ENCODE peak calls at places on chromosomes 1 and 21, in nine cellular contexts. I, P, K, B, F, W, Y, X and J are unnamed samples.

GRCh38 chr1:44489481-44489880 is 84.4 kb downstream of the RNF220 start:
- DNase-seq in B (peak; percentile 42), X (no peak), K (no peak), P (no peak), W (peak; percentile 64), F (no peak), I (no peak), Y (no peak), J (no peak)

GRCh38 chr1:178155478-178156255 is 61.8 kb downstream of the RASAL2 start:
- DNase-seq in W (peak; percentile 36), P (no peak), F (no peak), X (no peak), B (no peak), Y (no peak), K (no peak), I (no peak), J (no peak)

GRCh38 chr1:165703648-165704047 is 5.3 kb upstream of the ALDH9A1 start:
- DNase-seq in B (no peak), Y (no peak), K (no peak), F (no peak), X (no peak), P (no peak), I (peak; percentile 6), W (no peak), J (no peak)

GRCh38 chr1:10779201-10779600 is 17.2 kb downstream of the CASZ1 start:
- DNase-seq in K (peak; percentile 68), P (no peak), Y (no peak), X (peak; percentile 86), F (no peak), W (peak; percentile 65), B (no peak), I (no peak), J (no peak)

GRCh38 chr1:108346137-108346536 is 102.3 kb upstream of the NBPF4 start:
- DNase-seq in F (no peak), K (no peak), X (no peak), B (no peak), P (no peak), I (no peak), W (no peak), Y (no peak), J (no peak)

GRCh38 chr1:36352141-36352909 is 28.9 kb upstream of the EVA1B start:
- DNase-seq in F (no peak), B (peak; percentile 42), I (peak; percentile 84), K (no peak), X (no peak), P (no peak), Y (no peak), W (peak; percentile 16), J (no peak)

GRCh38 chr1:25117233-25117823 is 115.0 kb downstream of the SYF2 start:
- DNase-seq in F (no peak), X (no peak), W (no peak), Y (no peak), K (no peak), I (no peak), P (no peak), B (no peak), J (no peak)

GRCh38 chr1:115090547-115090946 is 1.2 kb upstream of the TSPAN2 start:
- DNase-seq in I (no peak), F (no peak), P (no peak), X (peak; percentile 32), K (peak; percentile 90), W (peak; percentile 72), Y (no peak), B (peak; percentile 78), J (peak; percentile 31)

GRCh38 chr21:17476006-17476405 is 36.8 kb upstream of the CXADR start:
- DNase-seq in W (no peak), P (no peak), X (peak; percentile 34), B (no peak), K (no peak), F (no peak), Y (no peak), I (no peak), J (no peak)

GRCh38 chr1:113797472-113797871 is 14.8 kb downstream of the RSBN1 start:
- DNase-seq in F (no peak), K (no peak), P (no peak), X (no peak), I (no peak), W (no peak), Y (no peak), B (no peak), J (no peak)

GRCh38 chr1:150152772-150153461 is 3.2 kb downstream of the PLEKHO1 start:
- DNase-seq in K (no peak), W (peak; percentile 72), I (no peak), B (peak; percentile 86), X (no peak), Y (no peak), P (no peak), F (no peak), J (no peak)

GRCh38 chr1:164051791-164052190 is 507.2 kb upstream of the PBX1 start:
- DNase-seq in F (no peak), Y (no peak), I (no peak), K (no peak), X (no peak), P (no peak), W (no peak), B (no peak), J (no peak)

GRCh38 chr1:170620164-170620563 is 43.8 kb upstream of the PRRX1 start:
- DNase-seq in F (no peak), Y (no peak), P (no peak), W (peak; percentile 16), K (no peak), X (no peak), B (peak; percentile 14), I (no peak), J (no peak)

GRCh38 chr1:30058966-30059365 is 664.4 kb downstream of the MATN1 start:
- DNase-seq in F (no peak), K (no peak), P (no peak), X (peak; percentile 86), W (peak; percentile 80), I (peak; percentile 72), B (peak; percentile 90), Y (no peak), J (no peak)

GRCh38 chr1:76782777-76783176 is 84.5 kb upstream of the ST6GALNAC5 start:
- DNase-seq in X (no peak), K (no peak), Y (no peak), I (no peak), F (no peak), B (peak; percentile 0), W (no peak), P (no peak), J (no peak)

GRCh38 chr1:27970401-27970800 is 10.6 kb downstream of the XKR8 start:
- DNase-seq in K (no peak), B (peak; percentile 91), X (no peak), F (no peak), P (no peak), I (no peak), W (peak; percentile 91), Y (no peak), J (no peak)
- H3K27ac ChIP-seq in K (no peak overlapping the region), B (peak overlapping the region; percentile 33), X (no peak overlapping the region), F (peak overlapping the region; percentile 11), P (peak overlapping the region; percentile 58), I (no peak overlapping the region), W (peak overlapping the region; percentile 46), Y (no peak overlapping the region), J (peak overlapping the region; percentile 51)

DNA sequence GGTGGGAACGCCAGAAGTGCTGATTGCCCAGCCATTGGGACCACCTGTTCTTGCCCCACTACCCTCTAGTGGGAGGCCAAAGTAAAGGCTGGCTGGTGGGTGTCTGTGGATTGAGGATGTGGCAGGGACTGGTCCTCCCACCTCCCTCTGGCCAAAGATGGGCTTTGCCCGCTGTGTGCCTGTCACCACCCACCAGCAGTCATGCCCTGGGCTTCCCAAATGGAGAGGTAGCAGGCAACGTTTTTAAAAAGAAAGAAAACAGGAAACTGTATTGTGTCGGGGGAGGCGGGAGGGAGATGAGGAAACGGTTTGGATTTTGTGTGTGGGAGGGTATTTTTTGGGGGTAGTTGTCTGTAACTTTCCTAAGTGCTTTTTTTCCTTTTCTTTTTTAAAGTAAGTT is 30.1 kb downstream of the SZRD1 start:
- DNase-seq in I (no peak), P (no peak), F (no peak), Y (no peak), K (no peak), W (no peak), X (no peak), B (no peak), J (no peak)
- H3K27ac ChIP-seq in I (no peak overlapping the region), P (no peak overlapping the region), F (peak overlapping the region; percentile 35), Y (no peak overlapping the region), K (no peak overlapping the region), W (no peak overlapping the region), X (no peak overlapping the region), B (peak overlapping the region; percentile 32), J (peak overlapping the region; percentile 16)

DNA sequence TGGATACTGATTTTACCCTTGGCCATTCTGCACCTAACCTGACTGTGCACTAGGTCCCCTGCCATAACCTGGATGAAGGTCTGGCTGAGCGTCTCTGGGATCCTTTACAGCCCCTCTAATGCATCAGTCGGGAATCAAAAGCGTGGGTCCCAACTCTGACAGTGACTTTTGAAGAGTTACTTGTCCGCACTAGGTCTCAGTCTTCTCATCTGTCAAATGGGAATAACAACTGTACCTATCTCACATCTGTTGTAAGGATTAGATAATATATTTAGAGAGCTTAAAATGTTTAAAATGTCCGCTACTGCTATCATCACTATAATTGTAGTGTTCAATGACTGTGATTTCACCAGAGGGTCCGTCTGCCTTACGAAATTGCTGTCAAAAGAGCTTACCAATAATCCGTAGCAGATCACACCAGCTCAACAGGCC is 746 bp downstream of the TADA1 start:
- DNase-seq in W (no peak), X (no peak), Y (no peak), K (no peak), B (no peak), F (no peak), I (no peak), P (no peak), J (no peak)
- H3K27ac ChIP-seq in W (peak overlapping the region; percentile 61), X (peak overlapping the region; percentile 76), Y (peak overlapping the region; percentile 96), K (peak overlapping the region; percentile 37), B (peak overlapping the region; percentile 79), F (peak overlapping the region; percentile 91), I (peak overlapping the region; percentile 71), P (peak overlapping the region; percentile 78), J (peak overlapping the region; percentile 95)

DNA sequence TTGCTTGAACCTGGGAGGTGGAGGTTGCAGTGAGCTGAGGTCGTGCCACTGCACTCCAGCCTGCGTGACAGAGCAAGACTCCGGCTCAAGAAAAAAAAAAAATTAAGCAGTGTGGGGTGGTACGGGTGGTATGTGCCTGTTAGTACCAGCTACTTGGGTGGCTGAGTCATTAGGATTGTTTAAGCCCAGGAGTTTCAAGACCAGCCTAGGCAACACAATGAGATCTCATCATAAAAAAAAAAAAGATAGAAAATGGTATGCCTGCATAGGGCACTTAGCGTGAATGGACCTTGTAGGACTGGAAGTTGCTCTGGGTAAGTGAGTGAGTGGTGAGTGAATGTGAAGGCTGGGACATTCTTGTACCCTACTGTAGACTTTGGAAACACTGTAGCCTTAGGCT is 37.0 kb downstream of the TBCE start:
- DNase-seq in F (no peak), B (no peak), X (peak; percentile 77), P (no peak), W (peak; percentile 32), I (peak; percentile 92), K (no peak), Y (no peak), J (no peak)
- H3K27ac ChIP-seq in F (no peak overlapping the region), B (no peak overlapping the region), X (peak overlapping the region; percentile 39), P (peak overlapping the region; percentile 92), W (no peak overlapping the region), I (peak overlapping the region; percentile 86), K (no peak overlapping the region), Y (no peak overlapping the region), J (no peak overlapping the region)

GRCh38 chr1:213939888-213940287 is 47.9 kb upstream of the PROX1 start:
- DNase-seq in I (no peak), Y (no peak), X (no peak), B (no peak), P (peak; percentile 81), W (no peak), F (no peak), K (no peak), J (no peak)
- H3K27ac ChIP-seq in I (no peak overlapping the region), Y (no peak overlapping the region), X (no peak overlapping the region), B (no peak overlapping the region), P (peak overlapping the region; percentile 68), W (no peak overlapping the region), F (no peak overlapping the region), K (no peak overlapping the region), J (no peak overlapping the region)

GRCh38 chr1:202586018-202586821 is 124.0 kb downstream of the SYT2 start:
- DNase-seq in P (peak; percentile 40), W (peak; percentile 36), I (peak; percentile 62), Y (no peak), F (no peak), K (no peak), B (peak; percentile 38), X (peak; percentile 58), J (no peak)
- H3K27ac ChIP-seq in P (peak overlapping the region; percentile 14), W (peak overlapping the region; percentile 41), I (peak overlapping the region; percentile 98), Y (peak overlapping the region; percentile 65), F (peak overlapping the region; percentile 81), K (peak overlapping the region; percentile 30), B (peak overlapping the region; percentile 75), X (peak overlapping the region; percentile 61), J (peak overlapping the region; percentile 90)